ENCODE peak calls at places on chromosomes 1 and 21, in four cellular contexts. G is IMR-90, W is pancreas, Q is thoracic aorta. M is an unnamed sample. For H3K36me3 and H3K4me1, the result is how much of the 10 kb centered on the place peaks cover.

GRCh38 chr1:222331340-222331739 is 216.6 kb downstream of the HHIPL2 start:
- DNase-seq in G (peak), W (no peak), Q (no peak), M (no peak)

GRCh38 chr1:217895817-217896216 is 264.7 kb downstream of the SPATA17 start:
- DNase-seq in G (no peak), W (no peak), Q (no peak), M (no peak)

GRCh38 chr1:76285578-76286135 is 211.1 kb downstream of the ST6GALNAC3 start:
- DNase-seq in G (no peak), W (no peak), Q (no peak), M (no peak)

GRCh38 chr1:77951328-77951727 is 27.5 kb downstream of the FUBP1 start:
- DNase-seq in G (no peak), W (no peak), Q (no peak), M (no peak)

GRCh38 chr1:241253491-241253890 is 103.5 kb downstream of the RGS7 start:
- DNase-seq in G (peak), W (no peak), Q (no peak), M (no peak)

GRCh38 chr1:87949711-87950110 is 621.0 kb downstream of the LMO4 start:
- DNase-seq in G (no peak), W (no peak), Q (no peak), M (no peak)

GRCh38 chr1:54255026-54255425 is 55.1 kb downstream of the MRPL37 start:
- DNase-seq in G (peak), W (no peak), Q (no peak), M (no peak)

GRCh38 chr1:54070549-54070915 is 17.1 kb downstream of the TCEANC2 start:
- DNase-seq in G (peak), W (no peak), Q (no peak), M (no peak)

GRCh38 chr1:149844096-149844495 is 55.3 kb upstream of the BOLA1 start:
- DNase-seq in G (peak), W (no peak), Q (no peak), M (peak)

GRCh38 chr1:51237313-51237700 is 1.2 kb downstream of the RNF11 start:
- DNase-seq in G (no peak), W (no peak), Q (no peak), M (no peak)

GRCh38 chr1:160829766-160830165 is 32.9 kb downstream of the CD244 start:
- DNase-seq in G (no peak), W (no peak), Q (no peak), M (no peak)

GRCh38 chr1:67060811-67061218 is 6.9 kb upstream of the SLC35D1 start:
- DNase-seq in G (peak), W (peak), Q (no peak), M (no peak)

GRCh38 chr1:176379626-176380339 is 83.2 kb upstream of the PAPPA2 start:
- DNase-seq in G (no peak), W (no peak), Q (no peak), M (no peak)

GRCh38 chr1:202163281-202164270 is 3.2 kb upstream of the PTPN7 start:
- DNase-seq in G (no peak), W (no peak), Q (no peak), M (peak)

GRCh38 chr1:19009882-19010321 is 53.4 kb upstream of the IFFO2 start:
- DNase-seq in G (peak), W (peak), Q (no peak), M (no peak)

GRCh38 chr1:24932284-24932683 is 2.2 kb upstream of the RUNX3 start:
- DNase-seq in G (no peak), W (peak), Q (no peak), M (peak)
- TF ChIP-seq CTCF in G (peak), W (peak), Q (peak), M (peak)

GRCh38 chr21:32316363-32317215 is 17.9 kb downstream of the MRAP start:
- DNase-seq in G (no peak), W (no peak), Q (no peak), M (no peak)

GRCh38 chr21:32317726-32318125 is 19.1 kb downstream of the MRAP start:
- DNase-seq in G (no peak), W (no peak), Q (no peak), M (no peak)

GRCh38 chr21:32320059-32320458 is 21.4 kb downstream of the MRAP start:
- DNase-seq in G (no peak), W (no peak), Q (no peak), M (no peak)

GRCh38 chr21:32320726-32321125 is 22.1 kb downstream of the MRAP start:
- DNase-seq in G (no peak), W (no peak), Q (no peak), M (no peak)

DNA sequence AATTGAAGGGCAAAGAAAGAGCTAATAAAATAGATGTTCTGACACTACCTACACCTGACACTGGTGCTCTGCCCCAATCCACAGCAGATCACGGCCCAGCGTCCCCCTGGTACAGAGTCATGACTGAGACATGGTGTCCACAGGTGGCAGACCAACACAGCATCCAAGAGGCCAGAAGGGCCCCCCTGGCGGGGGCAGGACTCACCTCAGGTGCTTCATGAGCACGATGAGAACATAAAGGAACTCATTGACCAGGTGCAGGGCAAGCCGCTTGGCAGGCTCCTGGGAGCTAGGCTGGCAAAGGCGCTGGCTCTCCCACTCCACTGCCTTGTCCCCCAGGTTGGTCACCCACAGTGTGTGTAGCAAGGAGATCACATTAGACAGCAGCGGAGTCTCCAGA is 20.4 kb downstream of the MRAP start:
- DNase-seq in G (no peak), W (no peak), Q (no peak), M (no peak)
- H3K36me3 ChIP-seq in G (half or more), W (under half), Q (half or more), M (under half)

DNA sequence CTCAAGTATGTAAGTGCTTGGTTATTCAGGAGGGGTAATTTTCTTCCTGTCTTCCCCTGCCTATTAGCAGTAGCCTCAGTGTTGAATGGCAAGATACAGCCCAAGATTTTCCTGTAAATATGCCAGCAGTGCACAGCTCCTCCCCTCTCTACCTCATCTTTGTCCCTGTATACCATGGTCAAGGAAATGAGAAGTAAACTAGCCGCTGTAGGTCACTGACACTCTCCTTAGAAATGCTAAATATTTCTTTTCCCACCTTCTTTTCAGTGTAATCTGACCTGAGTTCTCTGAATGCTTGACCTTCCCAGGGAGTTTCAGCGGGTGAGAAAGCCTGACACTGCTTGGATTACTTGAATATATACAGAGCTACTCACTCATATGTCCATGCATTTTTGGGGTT is 84.1 kb upstream of the ZNF326 start:
- DNase-seq in G (peak), W (no peak), Q (no peak), M (no peak)
- H3K4me1 ChIP-seq in G (under half), W (under half), Q (under half), M (under half)

GRCh38 chr1:35556494-35557117 is 597 bp downstream of the KIAA0319L start:
- DNase-seq in G (no peak), W (no peak), Q (no peak), M (no peak)
- TF ChIP-seq CTCF in G (no peak), W (no peak), Q (no peak), M (no peak)

GRCh38 chr1:117952386-117952785 is 22.8 kb downstream of the WDR3 start:
- DNase-seq in G (no peak), W (no peak), Q (no peak), M (no peak)
- H3K36me3 ChIP-seq in G (under half), W (under half), Q (under half), M (half or more)